ENCODE peak calls at places on chromosomes 5 and 9, in six cellular contexts. O, G, J, B, U and M are unnamed samples.
A peak's percentile ranks its signal among the peaks of the same experiment; 100 is the strongest.

GRCh38 chr5:136032564-136032963 is 3.8 kb downstream of the TGFBI start:
- DNase-seq in O (peak; percentile 86), G (peak; percentile 85), J (no peak), B (no peak), U (no peak), M (no peak)

GRCh38 chr5:114208588-114208987 is 153.3 kb upstream of the KCNN2 start:
- DNase-seq in O (no peak), G (no peak), J (no peak), B (no peak), U (no peak), M (no peak)

GRCh38 chr5:54981928-54982327 is 3.5 kb downstream of the ESM1 start:
- DNase-seq in O (no peak), G (no peak), J (no peak), B (no peak), U (no peak), M (no peak)

GRCh38 chr5:60332244-60333018 is 367.5 kb downstream of the DEPDC1B start:
- DNase-seq in O (peak; percentile 37), G (peak; percentile 50), J (no peak), B (no peak), U (no peak), M (no peak)

GRCh38 chr5:112532654-112533314 is 113.7 kb upstream of the EPB41L4A start:
- DNase-seq in O (no peak), G (no peak), J (no peak), B (no peak), U (no peak), M (no peak)

GRCh38 chr9:133839822-133840329 is 101.7 kb upstream of the SARDH start:
- DNase-seq in O (peak; percentile 44), G (peak; percentile 79), J (no peak), B (peak; percentile 91), U (peak; percentile 74), M (no peak)

GRCh38 chr5:141100243-141100805 is at the start of gene PCDHB3:
- DNase-seq in O (peak; percentile 16), G (peak; percentile 38), J (peak; percentile 51), B (no peak), U (peak; percentile 79), M (no peak)

GRCh38 chr5:133974142-133974541 is 5.7 kb upstream of the C5orf15 start:
- DNase-seq in O (no peak), G (no peak), J (no peak), B (no peak), U (no peak), M (no peak)

GRCh38 chr9:114300153-114300845 is 22.6 kb upstream of the ORM1 start:
- DNase-seq in O (no peak), G (no peak), J (no peak), B (no peak), U (no peak), M (no peak)

GRCh38 chr9:97046228-97046627 is 7.3 kb upstream of the CTSV start:
- DNase-seq in O (peak; percentile 7), G (no peak), J (peak; percentile 69), B (peak; percentile 98), U (peak; percentile 90), M (no peak)

GRCh38 chr9:112065781-112066606 is 109.1 kb downstream of the SUSD1 start:
- DNase-seq in O (peak; percentile 94), G (peak; percentile 89), J (no peak), B (peak; percentile 96), U (peak; percentile 51), M (no peak)

GRCh38 chr9:75974006-75974766 is 83.7 kb downstream of the PCSK5 start:
- DNase-seq in O (no peak), G (no peak), J (no peak), B (no peak), U (no peak), M (no peak)

DNA sequence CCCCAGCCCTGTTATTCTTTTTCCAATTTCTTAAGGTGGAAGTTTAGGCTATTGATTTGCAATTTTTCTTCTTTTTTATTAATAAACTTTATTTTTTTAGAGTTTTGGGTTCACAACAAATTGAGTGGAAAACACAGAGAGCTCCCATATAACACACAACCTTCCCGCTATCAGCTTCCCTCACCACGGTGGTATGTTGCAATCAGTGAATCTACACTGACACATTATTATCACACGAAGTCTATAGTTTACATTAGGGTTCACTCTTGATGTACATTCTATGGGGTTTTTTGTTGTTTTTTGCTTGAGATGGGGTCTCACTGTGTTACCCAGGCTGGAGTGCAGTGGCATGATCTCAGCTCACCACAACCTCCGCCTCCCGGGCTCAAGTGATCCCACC is 4.8 kb upstream of the NFX1 start:
- DNase-seq in O (no peak), G (no peak), J (no peak), B (no peak), U (no peak), M (no peak)
- H2BK120ac ChIP-seq in O (no peak overlapping the region), G (no peak overlapping the region), J (no peak overlapping the region), B (no peak overlapping the region), U (no peak overlapping the region), M (no peak overlapping the region)

DNA sequence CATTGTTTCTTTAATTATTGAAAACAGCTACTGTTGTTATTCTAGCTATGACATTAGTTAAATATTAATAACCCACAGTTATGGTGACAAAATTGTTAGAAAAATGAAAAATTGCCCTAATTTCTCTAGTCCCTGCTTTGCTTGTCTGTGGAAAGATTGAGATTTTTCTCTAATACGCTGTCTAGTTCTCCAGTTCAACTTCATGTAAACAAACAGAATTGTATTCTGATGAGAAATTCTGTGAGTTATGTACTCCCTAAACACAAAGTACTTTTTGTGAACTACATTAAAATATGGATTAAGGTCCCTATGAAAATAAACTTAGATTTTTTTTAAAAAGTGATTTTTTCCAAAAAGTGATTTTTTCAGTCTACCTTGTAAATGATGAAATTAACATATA is 8.7 kb downstream of the SLF1 start:
- DNase-seq in O (peak; percentile 53), G (peak; percentile 15), J (no peak), B (no peak), U (no peak), M (no peak)
- H3K14ac ChIP-seq in O (no peak overlapping the region), G (no peak overlapping the region), J (no peak overlapping the region), B (no peak overlapping the region), U (no peak overlapping the region), M (no peak overlapping the region)

DNA sequence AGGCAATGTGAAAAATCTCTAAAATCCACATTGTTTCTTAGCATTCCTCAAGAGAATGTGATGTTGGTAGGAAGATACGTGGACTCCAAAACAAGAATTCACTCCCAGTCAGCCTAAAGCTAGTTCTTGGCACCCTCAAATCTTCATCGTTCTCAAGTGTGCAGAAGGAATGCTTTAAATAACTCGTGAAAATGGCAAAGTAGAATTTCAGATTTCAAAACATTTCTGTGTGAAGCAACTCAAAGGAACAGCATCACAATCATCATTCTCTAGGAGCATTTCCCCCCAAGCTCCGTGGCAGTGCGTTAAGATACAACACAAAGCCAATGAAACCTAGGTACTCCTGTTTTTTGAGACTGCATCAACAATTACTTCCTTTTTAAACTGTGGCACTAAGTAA is 185.1 kb upstream of the DMAC1 start:
- DNase-seq in O (no peak), G (no peak), J (no peak), B (no peak), U (no peak), M (no peak)
- H4K8ac ChIP-seq in O (no peak overlapping the region), G (no peak overlapping the region), J (no peak overlapping the region), B (no peak overlapping the region), U (no peak overlapping the region), M (no peak overlapping the region)

GRCh38 chr5:53884411-53884810 is 324.0 kb downstream of the NDUFS4 start:
- DNase-seq in O (no peak), G (no peak), J (no peak), B (no peak), U (no peak), M (no peak)
- H2BK120ac ChIP-seq in O (peak overlapping the region; percentile 20), G (no peak overlapping the region), J (no peak overlapping the region), B (no peak overlapping the region), U (no peak overlapping the region), M (no peak overlapping the region)

GRCh38 chr9:131593255-131593820 is 48.0 kb downstream of the PRRT1B start:
- DNase-seq in O (peak; percentile 15), G (peak; percentile 20), J (no peak), B (no peak), U (no peak), M (no peak)
- H3K14ac ChIP-seq in O (no peak overlapping the region), G (no peak overlapping the region), J (no peak overlapping the region), B (no peak overlapping the region), U (no peak overlapping the region), M (no peak overlapping the region)

GRCh38 chr5:138354926-138355378 is 2.5 kb downstream of the KDM3B start:
- DNase-seq in O (peak; percentile 77), G (peak; percentile 78), J (no peak), B (no peak), U (peak; percentile 64), M (peak; percentile 59)

GRCh38 chr5:138352071-138352721 is at the start of gene KDM3B:
- DNase-seq in O (peak; percentile 80), G (peak; percentile 82), J (peak; percentile 83), B (peak; percentile 87), U (peak; percentile 92), M (peak; percentile 89)

GRCh38 chr5:138352722-138353549 is 451 bp downstream of the KDM3B start:
- DNase-seq in O (peak; percentile 47), G (peak; percentile 74), J (no peak), B (peak; percentile 71), U (peak; percentile 62), M (peak; percentile 63)

GRCh38 chr5:138354387-138354786 is 1.9 kb downstream of the KDM3B start:
- DNase-seq in O (no peak), G (no peak), J (no peak), B (no peak), U (no peak), M (no peak)

DNA sequence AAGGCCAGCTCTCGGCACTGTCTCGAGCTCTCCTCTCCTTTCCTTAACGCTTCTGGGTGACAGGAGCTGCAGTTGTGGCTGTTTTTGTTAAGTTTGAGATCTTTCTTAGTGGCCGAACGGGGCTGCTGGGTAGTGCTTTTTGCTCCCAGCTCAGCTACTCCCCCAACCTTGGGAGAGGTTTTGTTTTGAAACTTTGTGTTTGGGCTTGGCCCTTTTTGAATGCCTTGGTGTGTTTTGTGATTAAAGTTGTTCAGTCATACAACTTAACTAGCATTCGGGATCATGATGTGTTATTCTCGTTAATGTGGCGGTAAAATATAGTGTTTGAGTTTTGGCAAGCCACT is 1.0 kb downstream of the KDM3B start:
- DNase-seq in O (no peak), G (no peak), J (no peak), B (no peak), U (no peak), M (no peak)
- H4K8ac ChIP-seq in O (peak overlapping the region; percentile 61), G (no peak overlapping the region), J (peak overlapping the region; percentile 83), B (peak overlapping the region; percentile 91), U (no peak overlapping the region), M (no peak overlapping the region)

GRCh38 chr5:80187274-80187673 is 68.6 kb downstream of the SERINC5 start:
- DNase-seq in O (no peak), G (no peak), J (no peak), B (no peak), U (no peak), M (no peak)

GRCh38 chr5:80182802-80183645 is 72.8 kb downstream of the SERINC5 start:
- DNase-seq in O (no peak), G (no peak), J (peak; percentile 47), B (peak; percentile 21), U (peak; percentile 86), M (no peak)

GRCh38 chr5:80186634-80187033 is 69.2 kb downstream of the SERINC5 start:
- DNase-seq in O (no peak), G (no peak), J (no peak), B (peak; percentile 68), U (no peak), M (no peak)

GRCh38 chr5:80184235-80185023 is 71.4 kb downstream of the SERINC5 start:
- DNase-seq in O (no peak), G (no peak), J (peak; percentile 54), B (no peak), U (peak; percentile 80), M (no peak)

DNA sequence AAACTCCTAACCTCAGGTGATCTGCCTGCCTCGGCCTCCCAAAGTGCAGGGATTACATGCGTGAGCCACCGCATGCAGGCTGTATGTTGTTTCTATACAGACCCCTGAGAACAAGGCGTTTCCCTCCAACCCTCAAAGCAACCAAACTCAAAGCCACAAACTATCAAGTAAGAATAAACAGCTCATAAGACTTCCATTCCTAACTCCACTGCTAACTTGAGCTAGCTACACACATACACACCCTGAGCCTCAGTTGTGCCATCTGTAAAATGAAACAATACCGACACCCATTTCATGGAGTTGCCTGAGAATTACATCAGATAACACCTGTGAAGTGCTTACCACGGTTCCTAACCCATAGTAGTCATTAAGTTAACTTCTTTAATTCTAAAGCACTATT is 70.8 kb downstream of the SERINC5 start:
- DNase-seq in O (no peak), G (no peak), J (no peak), B (no peak), U (no peak), M (no peak)
- H2BK120ac ChIP-seq in O (no peak overlapping the region), G (no peak overlapping the region), J (peak overlapping the region; percentile 25), B (peak overlapping the region; percentile 26), U (no peak overlapping the region), M (no peak overlapping the region)